ENCODE peak calls at places on chromosomes 12 and 14, in eight cellular contexts. G is Panc1; R is kidney; L is hypothalamus; B is GM10248; A is GM23248; N is breast epithelium; P is naive thymus-derived CD4-positive, alpha-beta T cell. V is an unnamed sample.
A peak's percentile ranks its signal among the peaks of the same experiment; 100 is the strongest.

GRCh38 chr14:47675489-47676300 is at the start of gene MDGA2:
- DNase-seq in G (no peak), A (peak; percentile 29), L (peak; percentile 68), R (peak; percentile 66), P (peak; percentile 20), N (no peak), B (peak; percentile 10), V (peak; percentile 37)

GRCh38 chr12:70365648-70366518 is at the start of gene KCNMB4:
- DNase-seq in N (no peak), R (peak; percentile 87), B (peak; percentile 94), G (no peak), P (peak; percentile 85), A (peak; percentile 68), L (peak; percentile 67), V (peak; percentile 19)

GRCh38 chr12:131564843-131565242 is 146.0 kb upstream of the SFSWAP start:
- DNase-seq in A (no peak), G (no peak), N (no peak), L (no peak), R (no peak), B (no peak), P (no peak), V (no peak)

GRCh38 chr14:32329146-32329545 is at the start of gene AKAP6:
- DNase-seq in G (no peak), R (no peak), N (no peak), A (peak; percentile 25), P (no peak), B (no peak), L (peak; percentile 61), V (no peak)

GRCh38 chr12:34389378-34390170 is 367.3 kb downstream of the ALG10 start:
- DNase-seq in R (peak; percentile 56), N (no peak), L (no peak), A (no peak), P (no peak), B (no peak), G (no peak), V (no peak)

GRCh38 chr12:51368640-51369517 is 22.3 kb downstream of the GALNT6 start:
- DNase-seq in R (peak; percentile 89), A (no peak), B (peak; percentile 97), G (no peak), L (peak; percentile 8), N (no peak), P (peak; percentile 83), V (no peak)

GRCh38 chr12:103626498-103626897 is 39.4 kb downstream of the STAB2 start:
- DNase-seq in B (no peak), A (peak; percentile 88), N (no peak), L (peak; percentile 20), R (no peak), G (no peak), P (no peak), V (no peak)

GRCh38 chr14:35965425-35965824 is 139.3 kb downstream of the BRMS1L start:
- DNase-seq in N (no peak), P (no peak), G (no peak), B (no peak), R (no peak), L (no peak), A (no peak), V (no peak)

GRCh38 chr14:78240567-78240966 is 70.4 kb downstream of the NRXN3 start:
- DNase-seq in P (no peak), R (no peak), A (no peak), N (no peak), G (no peak), B (no peak), L (no peak), V (no peak)

GRCh38 chr12:51924551-51925399 is 17.5 kb downstream of the ACVRL1 start:
- DNase-seq in A (no peak), P (no peak), B (peak; percentile 53), N (no peak), G (no peak), R (no peak), L (no peak), V (no peak)

GRCh38 chr12:59699408-59700144 is 103.7 kb downstream of the SLC16A7 start:
- DNase-seq in P (no peak), G (no peak), A (peak; percentile 88), B (no peak), R (no peak), L (no peak), N (no peak), V (peak; percentile 84)